ENCODE peak calls at places on chromosomes 13 and 19, in five cellular contexts. S is left colon, I is tibial nerve, O is GM10248, D is fibroblast of pulmonary artery. K is an unnamed sample.
A peak's percentile ranks its signal among the peaks of the same experiment; 100 is the strongest.

GRCh38 chr13:52061587-52061986 is 37.1 kb downstream of the UTP14C start:
- DNase-seq in S (no peak), I (no peak), O (no peak), D (no peak), K (no peak)

GRCh38 chr19:1901940-1902404 is 3.2 kb upstream of the ADAT3 start:
- DNase-seq in S (no peak), I (peak; percentile 46), O (no peak), D (no peak), K (no peak)

GRCh38 chr19:31220540-31220939 is 128.7 kb downstream of the TSHZ3 start:
- DNase-seq in S (no peak), I (no peak), O (no peak), D (peak; percentile 25), K (peak; percentile 11)

GRCh38 chr13:74134777-74135305 is 637 bp upstream of the KLF12 start:
- DNase-seq in S (peak; percentile 81), I (no peak), O (peak; percentile 40), D (no peak), K (peak; percentile 69)

GRCh38 chr19:3762130-3762473 is 380 bp upstream of the MRPL54 start:
- DNase-seq in S (no peak), I (no peak), O (no peak), D (no peak), K (no peak)

GRCh38 chr13:49669735-49670309 is 21.5 kb downstream of the EBPL start:
- DNase-seq in S (peak; percentile 66), I (peak; percentile 18), O (peak; percentile 36), D (peak; percentile 86), K (no peak)

GRCh38 chr19:46972301-46972700 is 47.3 kb upstream of the NPAS1 start:
- DNase-seq in S (no peak), I (no peak), O (no peak), D (peak; percentile 74), K (no peak)

GRCh38 chr13:25267715-25268114 is 19.6 kb downstream of the MTMR6 start:
- DNase-seq in S (no peak), I (no peak), O (no peak), D (peak; percentile 50), K (no peak)

GRCh38 chr13:111948281-111948680 is 118.7 kb upstream of the SOX1 start:
- DNase-seq in S (no peak), I (no peak), O (no peak), D (no peak), K (no peak)

GRCh38 chr19:33564836-33565338 is 43.3 kb upstream of the PEPD start:
- DNase-seq in S (no peak), I (no peak), O (no peak), D (no peak), K (no peak)

GRCh38 chr13:39840201-39840600 is 184.7 kb downstream of the COG6 start:
- DNase-seq in S (no peak), I (peak; percentile 32), O (no peak), D (no peak), K (no peak)

GRCh38 chr13:91144054-91144453 is 203.4 kb upstream of the MIR17HG start:
- DNase-seq in S (no peak), I (no peak), O (no peak), D (no peak), K (no peak)

GRCh38 chr13:95614641-95615245 is 29.8 kb downstream of the DZIP1 start:
- DNase-seq in S (no peak), I (no peak), O (no peak), D (no peak), K (no peak)

GRCh38 chr13:100234524-100235136 is 145.7 kb downstream of the PCCA start:
- DNase-seq in S (no peak), I (no peak), O (no peak), D (peak; percentile 34), K (no peak)

GRCh38 chr13:39897636-39898035 is 242.2 kb downstream of the COG6 start:
- DNase-seq in S (no peak), I (no peak), O (no peak), D (peak; percentile 63), K (no peak)

GRCh38 chr19:55472463-55472862 is 4.0 kb upstream of the ZNF628 start:
- DNase-seq in S (no peak), I (no peak), O (no peak), D (peak; percentile 55), K (no peak)

GRCh38 chr19:10888421-10888866 is 17.1 kb downstream of the CARM1 start:
- DNase-seq in S (no peak), I (no peak), O (peak; percentile 63), D (no peak), K (no peak)

GRCh38 chr13:106507560-106508274 is 27.7 kb downstream of the EFNB2 start:
- DNase-seq in S (no peak), I (no peak), O (no peak), D (peak; percentile 96), K (no peak)

GRCh38 chr19:572891-573825 is 762 bp downstream of the BSG start:
- DNase-seq in S (peak; percentile 69), I (no peak), O (no peak), D (peak; percentile 60), K (no peak)

GRCh38 chr19:19776206-19777008 is 43.5 kb upstream of the ZNF14 start:
- DNase-seq in S (peak; percentile 96), I (peak; percentile 93), O (peak; percentile 94), D (peak; percentile 99), K (peak; percentile 91)